ENCODE peak calls at places on chromosomes 4 and X, in nine cellular contexts. D is endothelial cell of umbilical vein, M is GM12878, Y is transverse colon, E is vagina, P is lower leg skin, A is ovary, W is breast epithelium, K is adrenal gland. H is an unnamed sample.

GRCh38 chr4:139015948-139016451 is 419 bp downstream of the NOCT start:
- DNase-seq in A (no peak), K (peak; percentile 23), P (peak; percentile 21), D (peak; percentile 50), E (no peak), W (no peak), Y (peak; percentile 52), M (no peak), H (no peak)

GRCh38 chrX:68831405-68832100 is 2.7 kb downstream of the EFNB1 start:
- DNase-seq in A (no peak), D (no peak), M (no peak), Y (no peak), P (no peak), K (no peak), E (peak; percentile 72), W (no peak), H (no peak)

GRCh38 chr4:108135549-108136209 is 33.1 kb downstream of the LEF1 start:
- DNase-seq in E (no peak), W (no peak), Y (no peak), A (no peak), K (no peak), D (no peak), P (no peak), M (no peak), H (no peak)

GRCh38 chr4:182328505-182328904 is 85.3 kb downstream of the TENM3 start:
- DNase-seq in P (no peak), Y (no peak), E (no peak), D (no peak), A (no peak), K (no peak), W (no peak), M (no peak), H (no peak)

GRCh38 chr4:54226399-54227260 is 2.5 kb upstream of the PDGFRA start:
- DNase-seq in W (no peak), Y (peak; percentile 50), E (peak; percentile 89), K (peak; percentile 48), P (peak; percentile 62), M (no peak), A (peak; percentile 69), D (no peak), H (peak; percentile 80)

GRCh38 chr4:78222575-78223186 is 165.6 kb downstream of the FRAS1 start:
- DNase-seq in K (no peak), Y (no peak), W (no peak), E (no peak), A (no peak), P (no peak), D (no peak), M (no peak), H (no peak)

GRCh38 chrX:83916525-83916924 is 55.6 kb downstream of the CYLC1 start:
- DNase-seq in E (no peak), Y (peak; percentile 8), D (no peak), M (no peak), P (no peak), K (no peak), A (no peak), W (no peak), H (no peak)

GRCh38 chr4:15744016-15744415 is 34.1 kb upstream of the CD38 start:
- DNase-seq in P (no peak), M (no peak), Y (no peak), D (no peak), W (no peak), E (no peak), A (no peak), K (no peak), H (no peak)

GRCh38 chrX:15686818-15687685 is 22.4 kb upstream of the CLTRN start:
- DNase-seq in D (peak; percentile 56), E (no peak), P (peak; percentile 37), A (peak; percentile 40), W (no peak), K (peak; percentile 49), M (peak; percentile 34), Y (peak; percentile 60), H (no peak)

DNA sequence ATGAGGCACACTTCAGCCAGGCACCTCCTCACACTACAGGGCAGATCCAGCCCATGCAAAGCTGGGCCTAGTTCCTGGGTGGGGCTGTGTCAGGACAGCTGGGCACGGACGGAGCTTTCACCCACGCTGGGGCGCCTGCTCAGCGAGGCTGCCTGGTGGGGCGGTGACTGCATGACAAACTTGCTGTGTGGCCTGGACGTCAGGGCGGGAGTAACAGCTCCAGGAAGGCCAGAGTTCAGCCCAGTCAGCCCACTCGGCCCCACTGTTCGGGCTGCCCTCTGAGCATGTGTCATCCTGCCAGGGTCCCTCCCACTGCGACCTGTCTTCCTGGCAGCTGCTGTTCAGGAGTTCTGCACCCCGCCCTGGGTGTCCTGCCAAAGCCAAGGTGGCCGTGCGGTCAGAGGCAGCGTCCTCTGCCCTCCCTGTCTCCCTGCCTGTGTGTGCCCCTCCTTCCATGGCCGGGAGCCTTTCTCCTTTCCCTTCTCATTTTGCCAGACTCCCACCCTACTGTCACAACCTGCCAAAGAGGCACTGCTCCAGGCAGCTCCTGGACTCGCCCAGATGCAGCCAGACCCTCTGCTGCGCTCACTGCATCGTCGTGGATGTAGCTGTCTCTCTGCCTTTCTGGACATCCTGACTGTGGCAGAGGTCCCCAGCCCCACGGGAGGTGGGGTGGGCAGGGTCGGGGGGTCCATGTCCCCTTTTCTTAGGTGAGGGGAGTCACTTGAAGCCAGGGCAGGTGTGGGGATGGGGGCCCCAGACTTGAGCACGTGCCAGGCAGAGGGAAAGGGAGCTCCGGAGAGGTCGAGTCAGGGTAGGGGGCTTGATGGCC is 33.0 kb upstream of the KIAA0232 start:
- DNase-seq in K (peak; percentile 71), W (peak; percentile 89), D (peak; percentile 34), A (no peak), M (no peak), E (no peak), Y (peak; percentile 91), P (peak; percentile 57), H (peak; percentile 88)
- TF ChIP-seq POLR2A in K (no peak), W (no peak), D (no peak), A (no peak), M (no peak), E (no peak), Y (peak; percentile 89), P (no peak), H (no peak)

DNA sequence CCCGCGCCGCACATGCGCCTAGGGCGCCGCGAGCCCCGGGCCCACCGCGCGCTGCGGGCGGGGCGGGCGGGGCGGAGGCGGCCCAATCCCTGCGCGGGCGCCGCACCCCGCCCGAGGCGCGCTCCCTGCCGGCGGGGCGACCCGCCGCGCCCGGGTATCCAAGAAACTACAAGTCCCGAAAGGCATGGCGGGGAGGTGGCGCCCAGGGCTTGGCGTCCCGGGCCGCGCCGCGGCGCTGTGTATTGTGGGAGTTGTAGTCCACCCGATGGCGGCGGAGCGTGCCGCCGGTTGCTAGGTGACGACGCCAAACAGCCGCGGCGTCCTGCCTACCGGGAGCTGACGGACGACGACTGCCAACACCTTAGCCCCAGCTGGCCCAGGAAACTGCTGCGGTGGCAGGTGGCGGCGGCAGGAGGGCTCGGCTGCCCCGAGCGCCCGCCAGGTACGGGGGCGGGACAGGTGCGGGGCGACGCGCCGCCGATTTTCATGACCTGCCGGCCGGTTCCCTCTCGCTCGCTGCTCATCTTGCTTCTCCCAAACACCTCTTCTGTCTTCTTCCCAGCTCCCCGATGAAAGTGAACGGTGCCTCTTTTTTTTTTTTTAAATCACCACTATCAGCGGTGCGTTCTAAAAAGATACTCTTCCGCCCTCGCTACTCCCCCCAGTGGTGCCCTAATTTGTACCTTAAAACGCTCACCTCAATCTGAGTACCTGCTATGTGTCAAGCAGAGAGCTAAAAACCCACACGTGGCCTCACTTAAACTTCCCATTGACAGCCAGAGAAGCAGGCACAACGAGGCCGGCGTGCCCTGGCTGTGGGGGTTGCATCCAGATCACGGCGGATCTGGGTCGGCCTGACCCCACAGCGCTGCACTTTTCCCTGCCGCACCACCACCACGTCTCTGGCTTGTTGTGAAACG is at the start of gene CFAP99:
- DNase-seq in M (peak; percentile 72), K (peak; percentile 97), E (peak; percentile 93), W (peak; percentile 97), A (peak; percentile 95), D (peak; percentile 93), P (peak; percentile 95), Y (peak; percentile 99), H (peak; percentile 99)
- TF ChIP-seq POLR2A in M (no peak), K (no peak), E (no peak), W (no peak), A (no peak), D (no peak), P (no peak), Y (no peak), H (no peak)

DNA sequence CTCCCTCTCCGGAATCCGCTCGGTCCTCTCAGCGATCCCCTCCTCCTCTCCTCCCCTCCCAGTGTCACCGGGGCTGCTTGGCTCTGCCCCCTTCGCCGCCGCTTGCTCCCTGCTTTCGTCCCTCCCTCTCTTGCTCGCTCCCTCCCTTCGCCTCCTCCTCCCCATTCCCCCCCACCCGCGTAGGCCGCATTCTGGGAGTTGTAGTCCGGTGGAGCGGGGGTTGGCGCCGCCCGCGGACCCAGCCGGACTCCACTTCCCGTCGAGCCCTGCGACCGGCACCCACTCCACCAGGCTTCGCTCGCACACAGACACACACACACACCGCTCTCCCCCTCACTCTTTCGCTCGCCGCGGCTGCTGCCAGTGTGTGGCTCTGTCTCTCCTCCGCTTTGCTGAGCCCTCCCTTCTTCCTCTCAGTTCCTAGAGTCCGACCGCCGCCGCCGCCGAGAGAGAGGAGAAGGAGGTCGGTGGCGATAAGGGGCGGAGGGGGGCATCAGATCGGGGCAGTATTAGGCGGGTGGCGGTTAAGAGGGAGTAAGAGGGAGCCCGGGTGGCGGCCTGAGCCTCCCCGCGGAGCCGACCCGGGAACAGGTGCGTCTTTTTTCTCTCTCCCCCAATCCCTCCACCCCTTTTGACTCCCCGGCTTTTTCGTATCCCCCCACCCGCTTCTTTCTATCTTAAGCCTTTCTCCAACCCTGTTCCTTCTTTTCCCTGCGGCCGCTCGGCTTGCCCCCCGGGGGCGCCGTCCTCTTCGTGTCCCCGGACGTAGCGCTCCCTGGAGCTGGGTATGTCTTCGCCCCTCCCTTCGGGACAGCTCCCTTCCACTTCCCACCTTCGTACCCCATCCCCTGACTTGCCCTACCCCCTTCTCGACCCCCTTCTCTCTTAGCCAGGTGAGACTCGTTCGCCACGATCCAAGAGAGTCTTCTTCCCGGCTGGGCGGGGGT is at the start of gene BCORL1:
- DNase-seq in A (peak; percentile 90), W (peak; percentile 86), P (peak; percentile 86), E (peak; percentile 95), D (peak; percentile 92), Y (peak; percentile 91), K (peak; percentile 95), M (peak; percentile 66), H (peak; percentile 96)
- TF ChIP-seq POLR2A in A (peak; percentile 78), W (peak; percentile 30), P (no peak), E (peak; percentile 54), D (peak; percentile 62), Y (peak; percentile 87), K (peak; percentile 80), M (peak; percentile 94), H (peak; percentile 31)

DNA sequence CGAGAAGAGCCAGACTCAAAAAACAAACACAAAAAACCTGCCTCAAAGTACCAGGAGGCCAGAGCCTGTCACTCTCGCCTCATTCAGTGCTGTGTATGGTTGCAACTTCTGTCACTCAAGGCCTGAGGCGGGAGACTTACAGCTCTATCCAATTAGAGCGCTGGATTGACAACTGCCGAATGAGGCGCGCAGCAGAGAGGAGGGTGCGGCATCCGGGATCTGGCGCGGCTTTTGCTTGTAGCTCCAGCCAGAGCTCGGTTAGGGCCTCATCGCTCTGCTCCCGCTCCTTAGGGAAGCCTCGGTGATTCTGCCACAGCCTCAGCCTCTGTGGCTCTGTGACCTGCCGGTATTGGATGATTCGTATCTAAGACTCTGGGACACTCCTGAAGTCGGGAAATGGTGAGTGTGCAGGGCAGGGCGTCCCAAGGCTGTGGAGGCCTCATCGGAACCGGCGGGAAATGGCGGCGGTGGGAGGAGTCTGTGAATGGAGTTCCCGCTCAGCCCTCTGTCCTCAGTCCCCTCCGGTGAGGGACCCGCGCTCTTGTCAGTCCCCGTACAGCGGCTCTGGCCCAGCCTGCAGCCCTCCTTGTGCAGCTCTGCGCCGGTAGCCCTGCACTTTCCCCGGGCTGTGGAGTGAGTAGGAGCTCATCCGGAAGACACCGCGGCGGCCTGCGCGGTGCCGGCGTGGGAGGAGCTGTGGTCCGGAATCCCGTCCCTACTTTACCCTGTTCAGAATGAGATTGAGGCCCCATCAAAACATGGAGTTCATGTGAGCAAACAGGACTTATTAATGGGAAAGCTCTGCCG is at the start of gene ZNF718:
- DNase-seq in E (peak; percentile 97), K (peak; percentile 96), A (peak; percentile 91), D (peak; percentile 98), Y (peak; percentile 94), M (peak; percentile 95), W (peak; percentile 95), P (peak; percentile 94), H (peak; percentile 96)
- TF ChIP-seq POLR2A in E (peak; percentile 55), K (peak; percentile 55), A (peak; percentile 65), D (peak; percentile 78), Y (peak; percentile 83), M (peak; percentile 92), W (peak; percentile 59), P (no peak), H (no peak)